ENCODE peak calls at places on chromosome 9, in six cellular contexts. J is epithelial cell of prostate, X is HTR-8/SVneo, A is ACHN, K is A172, D is HEK293T. F is an unnamed sample.

GRCh38 chr9:134575817-134576176 is 65.8 kb upstream of the COL5A1 start:
- DNase-seq in J (no peak), X (no peak), A (no peak), K (no peak), D (no peak), F (no peak)

GRCh38 chr9:115651456-115651855 is 502.1 kb upstream of the PAPPA start:
- DNase-seq in J (no peak), X (no peak), A (no peak), K (no peak), D (no peak), F (no peak)

GRCh38 chr9:4292781-4293180 is 7.1 kb downstream of the GLIS3 start:
- DNase-seq in J (no peak), X (no peak), A (peak; percentile 45), K (peak; percentile 44), D (no peak), F (no peak)

GRCh38 chr9:115715656-115716055 is 437.9 kb upstream of the PAPPA start:
- DNase-seq in J (no peak), X (no peak), A (no peak), K (no peak), D (no peak), F (no peak)

GRCh38 chr9:131235480-131235851 is 40.8 kb downstream of the FAM78A start:
- DNase-seq in J (no peak), X (no peak), A (no peak), K (no peak), D (no peak), F (no peak)

GRCh38 chr9:78035369-78035993 is 3.9 kb upstream of the GNAQ start:
- DNase-seq in J (no peak), X (no peak), A (peak; percentile 59), K (peak; percentile 91), D (peak; percentile 58), F (peak; percentile 65)

GRCh38 chr9:95447660-95448420 is 68.9 kb downstream of the PTCH1 start:
- DNase-seq in J (no peak), X (no peak), A (no peak), K (no peak), D (no peak), F (no peak)

GRCh38 chr9:16192403-16193017 is 639.7 kb downstream of the CCDC171 start:
- DNase-seq in J (no peak), X (no peak), A (no peak), K (peak; percentile 25), D (no peak), F (no peak)

GRCh38 chr9:130143974-130144373 is 28.2 kb upstream of the NCS1 start:
- DNase-seq in J (no peak), X (no peak), A (no peak), K (peak; percentile 8), D (no peak), F (no peak)

GRCh38 chr9:75265525-75265972 is 177.2 kb downstream of the OSTF1 start:
- DNase-seq in J (no peak), X (peak; percentile 38), A (peak; percentile 38), K (peak; percentile 11), D (peak; percentile 55), F (peak; percentile 15)

GRCh38 chr9:131701434-131701781 is 38.5 kb downstream of the RAPGEF1 start:
- DNase-seq in J (no peak), X (no peak), A (no peak), K (no peak), D (no peak), F (no peak)

GRCh38 chr9:91991621-91992435 is 41.8 kb upstream of the ROR2 start:
- DNase-seq in J (no peak), X (no peak), A (no peak), K (no peak), D (no peak), F (no peak)

F was measured in HCT116.